ENCODE peak calls at places on chromosome 10, in ten cellular contexts. One of them, this sample, is unnamed.

GRCh38 chr10:10475812-10476211 is 541.9 kb upstream of the CELF2 start:
- DNase-seq in hepatocyte: no peak
- DNase-seq in thyroid gland: no peak
- DNase-seq in neural crest cell: no peak
- DNase-seq in kidney: no peak
- DNase-seq in cardiac fibroblast: no peak
- DNase-seq in colonic mucosa: no peak
- DNase-seq in transverse colon: no peak
- DNase-seq in coronary artery: no peak
- DNase-seq in Panc1: no peak
- DNase-seq in this sample: no peak

GRCh38 chr10:87771871-87772500 is 46.0 kb downstream of the ATAD1 start:
- DNase-seq in hepatocyte: peak
- DNase-seq in thyroid gland: no peak
- DNase-seq in neural crest cell: no peak
- DNase-seq in kidney: no peak
- DNase-seq in cardiac fibroblast: peak
- DNase-seq in colonic mucosa: no peak
- DNase-seq in transverse colon: no peak
- DNase-seq in coronary artery: no peak
- DNase-seq in Panc1: no peak
- DNase-seq in this sample: no peak

GRCh38 chr10:49418328-49418727 is 22.4 kb upstream of the DRGX start:
- DNase-seq in hepatocyte: no peak
- DNase-seq in thyroid gland: no peak
- DNase-seq in neural crest cell: no peak
- DNase-seq in kidney: no peak
- DNase-seq in cardiac fibroblast: no peak
- DNase-seq in colonic mucosa: no peak
- DNase-seq in transverse colon: no peak
- DNase-seq in coronary artery: no peak
- DNase-seq in Panc1: no peak
- DNase-seq in this sample: no peak

GRCh38 chr10:10545771-10546170 is 471.9 kb upstream of the CELF2 start:
- DNase-seq in hepatocyte: no peak
- DNase-seq in thyroid gland: no peak
- DNase-seq in neural crest cell: no peak
- DNase-seq in kidney: no peak
- DNase-seq in cardiac fibroblast: no peak
- DNase-seq in colonic mucosa: no peak
- DNase-seq in transverse colon: no peak
- DNase-seq in coronary artery: no peak
- DNase-seq in Panc1: no peak
- DNase-seq in this sample: no peak

GRCh38 chr10:106942035-106942662 is 222.4 kb downstream of the SORCS1 start:
- DNase-seq in hepatocyte: peak
- DNase-seq in thyroid gland: peak
- DNase-seq in neural crest cell: no peak
- DNase-seq in kidney: no peak
- DNase-seq in cardiac fibroblast: no peak
- DNase-seq in colonic mucosa: no peak
- DNase-seq in transverse colon: no peak
- DNase-seq in coronary artery: no peak
- DNase-seq in Panc1: no peak
- DNase-seq in this sample: no peak

GRCh38 chr10:76429642-76430041 is 998.2 kb downstream of the LRMDA start:
- DNase-seq in hepatocyte: no peak
- DNase-seq in thyroid gland: no peak
- DNase-seq in neural crest cell: no peak
- DNase-seq in kidney: no peak
- DNase-seq in cardiac fibroblast: no peak
- DNase-seq in colonic mucosa: no peak
- DNase-seq in transverse colon: no peak
- DNase-seq in coronary artery: no peak
- DNase-seq in Panc1: no peak
- DNase-seq in this sample: no peak

GRCh38 chr10:6928531-6929080 is 348.5 kb upstream of the PRKCQ start:
- DNase-seq in hepatocyte: no peak
- DNase-seq in thyroid gland: no peak
- DNase-seq in neural crest cell: no peak
- DNase-seq in kidney: no peak
- DNase-seq in cardiac fibroblast: no peak
- DNase-seq in colonic mucosa: no peak
- DNase-seq in transverse colon: no peak
- DNase-seq in coronary artery: no peak
- DNase-seq in Panc1: no peak
- DNase-seq in this sample: peak

GRCh38 chr10:114685456-114685855 is 27.4 kb upstream of the ABLIM1 start:
- DNase-seq in hepatocyte: peak
- DNase-seq in thyroid gland: no peak
- DNase-seq in neural crest cell: no peak
- DNase-seq in kidney: no peak
- DNase-seq in cardiac fibroblast: no peak
- DNase-seq in colonic mucosa: no peak
- DNase-seq in transverse colon: no peak
- DNase-seq in coronary artery: no peak
- DNase-seq in Panc1: no peak
- DNase-seq in this sample: no peak

GRCh38 chr10:65670087-65670486 is 1255.7 kb upstream of the LRRTM3 start:
- DNase-seq in hepatocyte: no peak
- DNase-seq in thyroid gland: no peak
- DNase-seq in neural crest cell: no peak
- DNase-seq in kidney: no peak
- DNase-seq in cardiac fibroblast: peak
- DNase-seq in colonic mucosa: no peak
- DNase-seq in transverse colon: no peak
- DNase-seq in coronary artery: no peak
- DNase-seq in Panc1: no peak
- DNase-seq in this sample: no peak

GRCh38 chr10:59954296-59954695 is 47.9 kb upstream of the CCDC6 start:
- DNase-seq in hepatocyte: no peak
- DNase-seq in thyroid gland: no peak
- DNase-seq in neural crest cell: no peak
- DNase-seq in kidney: no peak
- DNase-seq in cardiac fibroblast: peak
- DNase-seq in colonic mucosa: no peak
- DNase-seq in transverse colon: no peak
- DNase-seq in coronary artery: no peak
- DNase-seq in Panc1: no peak
- DNase-seq in this sample: no peak

GRCh38 chr10:49652416-49653385 is 26.8 kb upstream of the C10orf53 start:
- DNase-seq in hepatocyte: peak
- DNase-seq in thyroid gland: no peak
- DNase-seq in neural crest cell: no peak
- DNase-seq in kidney: no peak
- DNase-seq in cardiac fibroblast: no peak
- DNase-seq in colonic mucosa: no peak
- DNase-seq in transverse colon: no peak
- DNase-seq in coronary artery: peak
- DNase-seq in Panc1: no peak
- DNase-seq in this sample: no peak

GRCh38 chr10:56547163-56547562 is 186.1 kb upstream of the ZWINT start:
- DNase-seq in hepatocyte: no peak
- DNase-seq in thyroid gland: peak
- DNase-seq in neural crest cell: no peak
- DNase-seq in kidney: no peak
- DNase-seq in cardiac fibroblast: no peak
- DNase-seq in colonic mucosa: no peak
- DNase-seq in transverse colon: no peak
- DNase-seq in coronary artery: no peak
- DNase-seq in Panc1: no peak
- DNase-seq in this sample: no peak

GRCh38 chr10:17201165-17202013 is at the start of gene TRDMT1:
- DNase-seq in hepatocyte: peak
- DNase-seq in thyroid gland: peak
- DNase-seq in neural crest cell: peak
- DNase-seq in kidney: peak
- DNase-seq in cardiac fibroblast: peak
- DNase-seq in colonic mucosa: peak
- DNase-seq in transverse colon: peak
- DNase-seq in coronary artery: peak
- DNase-seq in Panc1: no peak
- DNase-seq in this sample: peak

GRCh38 chr10:92327445-92328433 is 36.8 kb downstream of the MARCHF5 start:
- DNase-seq in hepatocyte: no peak
- DNase-seq in thyroid gland: no peak
- DNase-seq in neural crest cell: no peak
- DNase-seq in kidney: no peak
- DNase-seq in cardiac fibroblast: no peak
- DNase-seq in colonic mucosa: peak
- DNase-seq in transverse colon: peak
- DNase-seq in coronary artery: no peak
- DNase-seq in Panc1: no peak
- DNase-seq in this sample: no peak

GRCh38 chr10:74873803-74874452 is 47.5 kb downstream of the KAT6B start:
- DNase-seq in hepatocyte: no peak
- DNase-seq in thyroid gland: no peak
- DNase-seq in neural crest cell: no peak
- DNase-seq in kidney: no peak
- DNase-seq in cardiac fibroblast: no peak
- DNase-seq in colonic mucosa: no peak
- DNase-seq in transverse colon: no peak
- DNase-seq in coronary artery: no peak
- DNase-seq in Panc1: no peak
- DNase-seq in this sample: no peak

GRCh38 chr10:59905735-59906416 is 480 bp downstream of the CCDC6 start:
- DNase-seq in hepatocyte: peak
- DNase-seq in thyroid gland: peak
- DNase-seq in neural crest cell: peak
- DNase-seq in kidney: peak
- DNase-seq in cardiac fibroblast: no peak
- DNase-seq in colonic mucosa: no peak
- DNase-seq in transverse colon: peak
- DNase-seq in coronary artery: no peak
- DNase-seq in Panc1: no peak
- DNase-seq in this sample: no peak

GRCh38 chr10:132411561-132412253 is 14.7 kb downstream of the PWWP2B start:
- DNase-seq in hepatocyte: peak
- DNase-seq in thyroid gland: peak
- DNase-seq in neural crest cell: no peak
- DNase-seq in kidney: peak
- DNase-seq in cardiac fibroblast: peak
- DNase-seq in colonic mucosa: peak
- DNase-seq in transverse colon: peak
- DNase-seq in coronary artery: no peak
- DNase-seq in Panc1: no peak
- DNase-seq in this sample: no peak
- TF ChIP-seq CTCF in hepatocyte: peak
- TF ChIP-seq CTCF in thyroid gland: no peak
- TF ChIP-seq CTCF in neural crest cell: no peak
- TF ChIP-seq CTCF in kidney: peak
- TF ChIP-seq CTCF in cardiac fibroblast: no peak
- TF ChIP-seq CTCF in colonic mucosa: no peak
- TF ChIP-seq CTCF in transverse colon: no peak
- TF ChIP-seq CTCF in coronary artery: no peak
- TF ChIP-seq CTCF in Panc1: no peak
- TF ChIP-seq CTCF in this sample: no peak

GRCh38 chr10:91091780-91092179 is 128.7 kb upstream of the PCGF5 start:
- DNase-seq in hepatocyte: no peak
- DNase-seq in thyroid gland: no peak
- DNase-seq in neural crest cell: no peak
- DNase-seq in kidney: no peak
- DNase-seq in cardiac fibroblast: no peak
- DNase-seq in colonic mucosa: no peak
- DNase-seq in transverse colon: no peak
- DNase-seq in coronary artery: no peak
- DNase-seq in Panc1: no peak
- DNase-seq in this sample: no peak

GRCh38 chr10:91090761-91091529 is 129.5 kb upstream of the PCGF5 start:
- DNase-seq in hepatocyte: no peak
- DNase-seq in thyroid gland: no peak
- DNase-seq in neural crest cell: no peak
- DNase-seq in kidney: no peak
- DNase-seq in cardiac fibroblast: peak
- DNase-seq in colonic mucosa: no peak
- DNase-seq in transverse colon: no peak
- DNase-seq in coronary artery: no peak
- DNase-seq in Panc1: no peak
- DNase-seq in this sample: no peak

GRCh38 chr10:91088300-91089140 is 131.9 kb upstream of the PCGF5 start:
- DNase-seq in hepatocyte: no peak
- DNase-seq in thyroid gland: no peak
- DNase-seq in neural crest cell: no peak
- DNase-seq in kidney: no peak
- DNase-seq in cardiac fibroblast: peak
- DNase-seq in colonic mucosa: no peak
- DNase-seq in transverse colon: no peak
- DNase-seq in coronary artery: no peak
- DNase-seq in Panc1: no peak
- DNase-seq in this sample: no peak
- TF ChIP-seq CTCF in hepatocyte: peak
- TF ChIP-seq CTCF in thyroid gland: no peak
- TF ChIP-seq CTCF in neural crest cell: no peak
- TF ChIP-seq CTCF in kidney: peak
- TF ChIP-seq CTCF in cardiac fibroblast: peak
- TF ChIP-seq CTCF in colonic mucosa: no peak
- TF ChIP-seq CTCF in transverse colon: no peak
- TF ChIP-seq CTCF in coronary artery: no peak
- TF ChIP-seq CTCF in Panc1: peak
- TF ChIP-seq CTCF in this sample: peak

GRCh38 chr10:110480387-110480786 is 17.3 kb upstream of the DUSP5 start:
- DNase-seq in hepatocyte: no peak
- DNase-seq in thyroid gland: no peak
- DNase-seq in neural crest cell: no peak
- DNase-seq in kidney: no peak
- DNase-seq in cardiac fibroblast: no peak
- DNase-seq in colonic mucosa: no peak
- DNase-seq in transverse colon: no peak
- DNase-seq in coronary artery: no peak
- DNase-seq in Panc1: no peak
- DNase-seq in this sample: no peak
- TF ChIP-seq CTCF in hepatocyte: no peak
- TF ChIP-seq CTCF in thyroid gland: no peak
- TF ChIP-seq CTCF in neural crest cell: no peak
- TF ChIP-seq CTCF in kidney: no peak
- TF ChIP-seq CTCF in cardiac fibroblast: no peak
- TF ChIP-seq CTCF in colonic mucosa: no peak
- TF ChIP-seq CTCF in transverse colon: no peak
- TF ChIP-seq CTCF in coronary artery: no peak
- TF ChIP-seq CTCF in Panc1: no peak
- TF ChIP-seq CTCF in this sample: no peak

DNA sequence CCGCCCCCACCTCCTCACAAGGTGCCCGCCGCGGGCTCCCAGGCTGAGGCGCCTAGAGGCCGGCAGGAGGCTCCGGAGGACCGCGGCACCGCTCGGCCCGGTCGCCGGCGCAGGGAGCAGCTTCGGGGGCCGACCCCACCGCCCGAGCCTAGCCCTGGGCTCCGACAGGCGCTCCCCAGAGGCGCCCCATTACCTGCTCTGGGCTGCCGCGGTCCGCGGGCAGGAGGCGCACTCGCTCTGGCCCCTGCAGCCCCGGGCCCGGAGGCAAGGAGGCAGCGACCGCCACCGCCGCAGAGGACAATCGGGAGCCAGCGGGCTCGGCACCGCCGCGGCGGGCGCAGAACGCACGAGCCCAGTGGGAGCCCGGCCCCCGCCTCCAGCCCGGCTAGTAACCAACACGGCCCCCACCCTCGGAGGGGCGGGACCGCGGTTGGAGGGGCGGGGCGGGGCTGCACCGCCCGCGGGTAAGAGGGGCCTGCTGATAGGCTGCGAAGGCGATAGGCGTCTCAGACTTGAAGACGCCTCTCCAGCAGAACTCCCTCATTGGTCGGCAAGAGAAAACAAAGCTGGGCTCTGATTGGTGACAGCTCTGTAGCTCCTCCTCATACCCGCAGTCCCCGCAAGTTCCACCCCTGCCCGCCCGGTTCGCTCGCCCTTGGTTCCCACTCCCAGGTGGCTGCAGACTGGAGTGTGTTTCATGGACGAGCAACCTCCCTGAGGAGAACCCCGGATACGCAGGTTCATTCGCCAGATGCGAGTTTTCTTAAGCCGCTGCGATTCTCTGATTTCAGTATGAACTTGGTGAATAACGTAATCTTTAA is at the start of gene MPP7:
- DNase-seq in hepatocyte: peak
- DNase-seq in thyroid gland: peak
- DNase-seq in neural crest cell: peak
- DNase-seq in kidney: peak
- DNase-seq in cardiac fibroblast: peak
- DNase-seq in colonic mucosa: peak
- DNase-seq in transverse colon: peak
- DNase-seq in coronary artery: peak
- DNase-seq in Panc1: peak
- DNase-seq in this sample: peak
- TF ChIP-seq CTCF in hepatocyte: peak
- TF ChIP-seq CTCF in thyroid gland: no peak
- TF ChIP-seq CTCF in neural crest cell: peak
- TF ChIP-seq CTCF in kidney: peak
- TF ChIP-seq CTCF in cardiac fibroblast: peak
- TF ChIP-seq CTCF in colonic mucosa: no peak
- TF ChIP-seq CTCF in transverse colon: peak
- TF ChIP-seq CTCF in coronary artery: no peak
- TF ChIP-seq CTCF in Panc1: peak
- TF ChIP-seq CTCF in this sample: peak